ENCODE peak calls at places on chromosomes 11 and 22, in seven cellular contexts. One of them, this sample, is unnamed. For H3K9me3, the result is how much of the 10 kb centered on the place peaks cover.

GRCh38 chr11:122706689-122707088 is 51.2 kb downstream of the UBASH3B start:
- DNase-seq in MM.1S: no peak
- DNase-seq in fibroblast of lung: peak
- DNase-seq in neuronal stem cell: no peak
- DNase-seq in IMR-90: peak
- DNase-seq in HCT116: no peak
- DNase-seq in endodermal cell: no peak
- DNase-seq in this sample: peak

GRCh38 chr11:132158091-132158490 is 787.7 kb downstream of the NTM start:
- DNase-seq in MM.1S: no peak
- DNase-seq in fibroblast of lung: peak
- DNase-seq in neuronal stem cell: no peak
- DNase-seq in IMR-90: peak
- DNase-seq in HCT116: no peak
- DNase-seq in endodermal cell: peak
- DNase-seq in this sample: no peak

GRCh38 chr11:102653744-102654291 is 28.7 kb upstream of the MMP20 start:
- DNase-seq in MM.1S: no peak
- DNase-seq in fibroblast of lung: peak
- DNase-seq in neuronal stem cell: no peak
- DNase-seq in IMR-90: peak
- DNase-seq in HCT116: no peak
- DNase-seq in endodermal cell: no peak
- DNase-seq in this sample: peak

GRCh38 chr11:16917941-16918340 is 96.3 kb downstream of the PLEKHA7 start:
- DNase-seq in MM.1S: no peak
- DNase-seq in fibroblast of lung: no peak
- DNase-seq in neuronal stem cell: no peak
- DNase-seq in IMR-90: no peak
- DNase-seq in HCT116: no peak
- DNase-seq in endodermal cell: no peak
- DNase-seq in this sample: peak

GRCh38 chr11:35013514-35014191 is 97.2 kb downstream of the PDHX start:
- DNase-seq in MM.1S: peak
- DNase-seq in fibroblast of lung: peak
- DNase-seq in neuronal stem cell: no peak
- DNase-seq in IMR-90: no peak
- DNase-seq in HCT116: no peak
- DNase-seq in endodermal cell: no peak
- DNase-seq in this sample: no peak

GRCh38 chr22:46029574-46030200 is 52.7 kb upstream of the WNT7B start:
- DNase-seq in MM.1S: no peak
- DNase-seq in fibroblast of lung: no peak
- DNase-seq in neuronal stem cell: no peak
- DNase-seq in IMR-90: no peak
- DNase-seq in HCT116: no peak
- DNase-seq in endodermal cell: peak
- DNase-seq in this sample: no peak

GRCh38 chr11:123187670-123188507 is 7.2 kb downstream of the CLMP start:
- DNase-seq in MM.1S: no peak
- DNase-seq in fibroblast of lung: no peak
- DNase-seq in neuronal stem cell: no peak
- DNase-seq in IMR-90: peak
- DNase-seq in HCT116: no peak
- DNase-seq in endodermal cell: no peak
- DNase-seq in this sample: peak

GRCh38 chr11:74330065-74330858 is 18.8 kb upstream of the P4HA3 start:
- DNase-seq in MM.1S: no peak
- DNase-seq in fibroblast of lung: peak
- DNase-seq in neuronal stem cell: no peak
- DNase-seq in IMR-90: peak
- DNase-seq in HCT116: no peak
- DNase-seq in endodermal cell: no peak
- DNase-seq in this sample: peak

GRCh38 chr11:32918427-32918826 is 25.8 kb downstream of the QSER1 start:
- DNase-seq in MM.1S: no peak
- DNase-seq in fibroblast of lung: no peak
- DNase-seq in neuronal stem cell: no peak
- DNase-seq in IMR-90: peak
- DNase-seq in HCT116: no peak
- DNase-seq in endodermal cell: no peak
- DNase-seq in this sample: peak

GRCh38 chr22:47627561-47628253 is 865.3 kb downstream of the TBC1D22A start:
- DNase-seq in MM.1S: no peak
- DNase-seq in fibroblast of lung: peak
- DNase-seq in neuronal stem cell: no peak
- DNase-seq in IMR-90: no peak
- DNase-seq in HCT116: peak
- DNase-seq in endodermal cell: peak
- DNase-seq in this sample: no peak

GRCh38 chr11:128931066-128931465 is 11.6 kb downstream of the TP53AIP1 start:
- DNase-seq in MM.1S: no peak
- DNase-seq in fibroblast of lung: no peak
- DNase-seq in neuronal stem cell: no peak
- DNase-seq in IMR-90: no peak
- DNase-seq in HCT116: no peak
- DNase-seq in endodermal cell: no peak
- DNase-seq in this sample: no peak

GRCh38 chr11:103338621-103339484 is 229.6 kb downstream of the DYNC2H1 start:
- DNase-seq in MM.1S: no peak
- DNase-seq in fibroblast of lung: no peak
- DNase-seq in neuronal stem cell: no peak
- DNase-seq in IMR-90: peak
- DNase-seq in HCT116: no peak
- DNase-seq in endodermal cell: peak
- DNase-seq in this sample: peak

GRCh38 chr22:21698430-21699329 is 32.9 kb downstream of the PPIL2 start:
- DNase-seq in MM.1S: no peak
- DNase-seq in fibroblast of lung: no peak
- DNase-seq in neuronal stem cell: no peak
- DNase-seq in IMR-90: no peak
- DNase-seq in HCT116: no peak
- DNase-seq in endodermal cell: peak
- DNase-seq in this sample: no peak

GRCh38 chr11:77100166-77101042 is 2.2 kb upstream of the OMP start:
- DNase-seq in MM.1S: no peak
- DNase-seq in fibroblast of lung: no peak
- DNase-seq in neuronal stem cell: no peak
- DNase-seq in IMR-90: no peak
- DNase-seq in HCT116: no peak
- DNase-seq in endodermal cell: no peak
- DNase-seq in this sample: no peak

GRCh38 chr11:44308256-44308922 is 1.6 kb downstream of the ALX4 start:
- DNase-seq in MM.1S: no peak
- DNase-seq in fibroblast of lung: no peak
- DNase-seq in neuronal stem cell: no peak
- DNase-seq in IMR-90: no peak
- DNase-seq in HCT116: no peak
- DNase-seq in endodermal cell: peak
- DNase-seq in this sample: no peak

GRCh38 chr11:76123243-76123642 is 83.1 kb downstream of the WNT11 start:
- DNase-seq in MM.1S: no peak
- DNase-seq in fibroblast of lung: no peak
- DNase-seq in neuronal stem cell: no peak
- DNase-seq in IMR-90: no peak
- DNase-seq in HCT116: no peak
- DNase-seq in endodermal cell: no peak
- DNase-seq in this sample: no peak

GRCh38 chr11:76008474-76008873 is 193.5 kb downstream of the UVRAG start:
- DNase-seq in MM.1S: no peak
- DNase-seq in fibroblast of lung: peak
- DNase-seq in neuronal stem cell: no peak
- DNase-seq in IMR-90: peak
- DNase-seq in HCT116: no peak
- DNase-seq in endodermal cell: no peak
- DNase-seq in this sample: peak

GRCh38 chr11:67260406-67260805 is 5.9 kb upstream of the GRK2 start:
- DNase-seq in MM.1S: no peak
- DNase-seq in fibroblast of lung: no peak
- DNase-seq in neuronal stem cell: no peak
- DNase-seq in IMR-90: no peak
- DNase-seq in HCT116: no peak
- DNase-seq in endodermal cell: no peak
- DNase-seq in this sample: no peak

GRCh38 chr11:129694966-129695365 is 120.7 kb upstream of the TMEM45B start:
- DNase-seq in MM.1S: no peak
- DNase-seq in fibroblast of lung: no peak
- DNase-seq in neuronal stem cell: no peak
- DNase-seq in IMR-90: no peak
- DNase-seq in HCT116: no peak
- DNase-seq in endodermal cell: no peak
- DNase-seq in this sample: peak

GRCh38 chr11:65204143-65204542 is 22.4 kb downstream of the CAPN1 start:
- DNase-seq in MM.1S: no peak
- DNase-seq in fibroblast of lung: no peak
- DNase-seq in neuronal stem cell: no peak
- DNase-seq in IMR-90: no peak
- DNase-seq in HCT116: no peak
- DNase-seq in endodermal cell: peak
- DNase-seq in this sample: no peak
- H3K27ac ChIP-seq in MM.1S: no peak
- H3K27ac ChIP-seq in fibroblast of lung: no peak
- H3K27ac ChIP-seq in neuronal stem cell: no peak
- H3K27ac ChIP-seq in IMR-90: no peak
- H3K27ac ChIP-seq in HCT116: no peak
- H3K27ac ChIP-seq in endodermal cell: no peak
- H3K27ac ChIP-seq in this sample: no peak

GRCh38 chr11:69655479-69656394 is 14.8 kb downstream of the CCND1 start:
- DNase-seq in MM.1S: no peak
- DNase-seq in fibroblast of lung: no peak
- DNase-seq in neuronal stem cell: no peak
- DNase-seq in IMR-90: peak
- DNase-seq in HCT116: no peak
- DNase-seq in endodermal cell: peak
- DNase-seq in this sample: no peak

GRCh38 chr11:69654660-69655478 is 13.9 kb downstream of the CCND1 start:
- DNase-seq in MM.1S: no peak
- DNase-seq in fibroblast of lung: peak
- DNase-seq in neuronal stem cell: no peak
- DNase-seq in IMR-90: peak
- DNase-seq in HCT116: no peak
- DNase-seq in endodermal cell: peak
- DNase-seq in this sample: no peak

GRCh38 chr11:69657911-69658605 is 17.1 kb downstream of the LTO1 start:
- DNase-seq in MM.1S: no peak
- DNase-seq in fibroblast of lung: no peak
- DNase-seq in neuronal stem cell: peak
- DNase-seq in IMR-90: peak
- DNase-seq in HCT116: no peak
- DNase-seq in endodermal cell: peak
- DNase-seq in this sample: peak

GRCh38 chr11:69657456-69657910 is 16.5 kb downstream of the CCND1 start:
- DNase-seq in MM.1S: no peak
- DNase-seq in fibroblast of lung: no peak
- DNase-seq in neuronal stem cell: no peak
- DNase-seq in IMR-90: no peak
- DNase-seq in HCT116: no peak
- DNase-seq in endodermal cell: no peak
- DNase-seq in this sample: no peak

GRCh38 chr11:69656536-69657455 is 15.8 kb downstream of the CCND1 start:
- DNase-seq in MM.1S: no peak
- DNase-seq in fibroblast of lung: no peak
- DNase-seq in neuronal stem cell: no peak
- DNase-seq in IMR-90: peak
- DNase-seq in HCT116: no peak
- DNase-seq in endodermal cell: peak
- DNase-seq in this sample: no peak
- H3K9ac ChIP-seq in MM.1S: no peak
- H3K9ac ChIP-seq in fibroblast of lung: no peak
- H3K9ac ChIP-seq in neuronal stem cell: no peak
- H3K9ac ChIP-seq in IMR-90: no peak
- H3K9ac ChIP-seq in HCT116: no peak
- H3K9ac ChIP-seq in endodermal cell: no peak
- H3K9ac ChIP-seq in this sample: no peak

GRCh38 chr22:23532756-23533155 is 47.3 kb downstream of the IGLL1 start:
- DNase-seq in MM.1S: no peak
- DNase-seq in fibroblast of lung: no peak
- DNase-seq in neuronal stem cell: no peak
- DNase-seq in IMR-90: no peak
- DNase-seq in HCT116: no peak
- DNase-seq in endodermal cell: peak
- DNase-seq in this sample: no peak
- H3K9me3 ChIP-seq in MM.1S: under half
- H3K9me3 ChIP-seq in fibroblast of lung: under half
- H3K9me3 ChIP-seq in neuronal stem cell: under half
- H3K9me3 ChIP-seq in IMR-90: under half
- H3K9me3 ChIP-seq in HCT116: under half
- H3K9me3 ChIP-seq in endodermal cell: under half
- H3K9me3 ChIP-seq in this sample: under half

GRCh38 chr11:118198370-118198769 is 21.9 kb upstream of the SCN2B start:
- DNase-seq in MM.1S: peak
- DNase-seq in fibroblast of lung: peak
- DNase-seq in neuronal stem cell: no peak
- DNase-seq in IMR-90: peak
- DNase-seq in HCT116: peak
- DNase-seq in endodermal cell: peak
- DNase-seq in this sample: peak
- H3K27ac ChIP-seq in MM.1S: no peak
- H3K27ac ChIP-seq in fibroblast of lung: no peak
- H3K27ac ChIP-seq in neuronal stem cell: no peak
- H3K27ac ChIP-seq in IMR-90: no peak
- H3K27ac ChIP-seq in HCT116: no peak
- H3K27ac ChIP-seq in endodermal cell: no peak
- H3K27ac ChIP-seq in this sample: no peak

DNA sequence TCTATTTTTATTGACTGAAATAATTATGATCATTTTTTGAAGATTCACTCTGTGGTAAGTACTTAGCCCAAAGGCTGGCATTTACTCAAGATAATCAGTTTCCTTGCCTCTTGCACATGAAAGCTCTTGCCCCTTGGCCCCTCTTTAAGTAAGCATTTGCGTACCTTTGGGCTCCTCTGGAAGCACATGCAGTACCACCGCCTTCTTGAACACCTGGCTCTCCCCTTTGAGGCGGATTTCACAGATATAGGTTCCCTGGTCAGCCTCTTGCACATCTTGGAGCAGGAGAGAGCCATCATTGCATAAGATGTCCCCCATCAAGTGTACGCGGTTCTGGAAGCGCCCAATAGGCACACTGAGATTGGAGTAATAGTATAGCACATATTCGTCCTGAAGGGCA is 14.5 kb downstream of the JAML start:
- DNase-seq in MM.1S: no peak
- DNase-seq in fibroblast of lung: no peak
- DNase-seq in neuronal stem cell: no peak
- DNase-seq in IMR-90: no peak
- DNase-seq in HCT116: no peak
- DNase-seq in endodermal cell: peak
- DNase-seq in this sample: no peak
- H3K9ac ChIP-seq in MM.1S: no peak
- H3K9ac ChIP-seq in fibroblast of lung: no peak
- H3K9ac ChIP-seq in neuronal stem cell: no peak
- H3K9ac ChIP-seq in IMR-90: no peak
- H3K9ac ChIP-seq in HCT116: no peak
- H3K9ac ChIP-seq in endodermal cell: no peak
- H3K9ac ChIP-seq in this sample: no peak

GRCh38 chr11:50071584-50072225 is 39.0 kb downstream of the OR4C45 start:
- DNase-seq in MM.1S: no peak
- DNase-seq in fibroblast of lung: no peak
- DNase-seq in neuronal stem cell: no peak
- DNase-seq in IMR-90: no peak
- DNase-seq in HCT116: no peak
- DNase-seq in endodermal cell: no peak
- DNase-seq in this sample: no peak
- H3K9me3 ChIP-seq in MM.1S: under half
- H3K9me3 ChIP-seq in fibroblast of lung: under half
- H3K9me3 ChIP-seq in neuronal stem cell: half or more
- H3K9me3 ChIP-seq in IMR-90: under half
- H3K9me3 ChIP-seq in HCT116: under half
- H3K9me3 ChIP-seq in endodermal cell: under half
- H3K9me3 ChIP-seq in this sample: under half